ENCODE peak calls at places on chromosomes 1 and 21, in five cellular contexts. One of them, this sample, is unnamed.

GRCh38 chr21:39867198-39867650 is at the start of gene PCP4:
- DNase-seq in CD8-positive, alpha-beta T cell: peak; percentile 12
- DNase-seq in psoas muscle: peak; percentile 31
- DNase-seq in retinal pigment epithelial cell: peak; percentile 66
- DNase-seq in fibroblast of lung: peak; percentile 9
- DNase-seq in this sample: peak; percentile 64

GRCh38 chr1:19430121-19431068 is 54.9 kb downstream of the CAPZB start:
- DNase-seq in CD8-positive, alpha-beta T cell: no peak
- DNase-seq in psoas muscle: no peak
- DNase-seq in retinal pigment epithelial cell: no peak
- DNase-seq in fibroblast of lung: peak; percentile 72
- DNase-seq in this sample: no peak

GRCh38 chr1:3652538-3653285 is 396 bp downstream of the TP73 start:
- DNase-seq in CD8-positive, alpha-beta T cell: no peak
- DNase-seq in psoas muscle: no peak
- DNase-seq in retinal pigment epithelial cell: no peak
- DNase-seq in fibroblast of lung: no peak
- DNase-seq in this sample: no peak

GRCh38 chr1:179882253-179883039 is at the start of gene TOR1AIP1:
- DNase-seq in CD8-positive, alpha-beta T cell: peak; percentile 97
- DNase-seq in psoas muscle: peak; percentile 98
- DNase-seq in retinal pigment epithelial cell: peak; percentile 91
- DNase-seq in fibroblast of lung: peak; percentile 99
- DNase-seq in this sample: peak; percentile 98

GRCh38 chr1:160432371-160432786 is 32.0 kb downstream of the VANGL2 start:
- DNase-seq in CD8-positive, alpha-beta T cell: no peak
- DNase-seq in psoas muscle: no peak
- DNase-seq in retinal pigment epithelial cell: no peak
- DNase-seq in fibroblast of lung: no peak
- DNase-seq in this sample: no peak

GRCh38 chr1:244186372-244186771 is 135.3 kb downstream of the ZBTB18 start:
- DNase-seq in CD8-positive, alpha-beta T cell: no peak
- DNase-seq in psoas muscle: no peak
- DNase-seq in retinal pigment epithelial cell: no peak
- DNase-seq in fibroblast of lung: no peak
- DNase-seq in this sample: no peak

GRCh38 chr1:104760017-104760416 is 1010.3 kb downstream of the AMY1C start:
- DNase-seq in CD8-positive, alpha-beta T cell: no peak
- DNase-seq in psoas muscle: no peak
- DNase-seq in retinal pigment epithelial cell: no peak
- DNase-seq in fibroblast of lung: no peak
- DNase-seq in this sample: no peak

GRCh38 chr1:38132681-38133080 is 86.1 kb upstream of the POU3F1 start:
- DNase-seq in CD8-positive, alpha-beta T cell: no peak
- DNase-seq in psoas muscle: no peak
- DNase-seq in retinal pigment epithelial cell: no peak
- DNase-seq in fibroblast of lung: no peak
- DNase-seq in this sample: no peak

GRCh38 chr1:161691846-161692245 is 15.2 kb upstream of the FCRLA start:
- DNase-seq in CD8-positive, alpha-beta T cell: no peak
- DNase-seq in psoas muscle: no peak
- DNase-seq in retinal pigment epithelial cell: no peak
- DNase-seq in fibroblast of lung: no peak
- DNase-seq in this sample: no peak

GRCh38 chr1:25620211-25620610 is 3.6 kb downstream of the MAN1C1 start:
- DNase-seq in CD8-positive, alpha-beta T cell: no peak
- DNase-seq in psoas muscle: no peak
- DNase-seq in retinal pigment epithelial cell: no peak
- DNase-seq in fibroblast of lung: no peak
- DNase-seq in this sample: no peak

GRCh38 chr1:166032163-166032562 is 134.6 kb downstream of the FAM78B start:
- DNase-seq in CD8-positive, alpha-beta T cell: no peak
- DNase-seq in psoas muscle: no peak
- DNase-seq in retinal pigment epithelial cell: no peak
- DNase-seq in fibroblast of lung: no peak
- DNase-seq in this sample: no peak

GRCh38 chr1:40362699-40363098 is 10.8 kb upstream of the SMAP2 start:
- DNase-seq in CD8-positive, alpha-beta T cell: no peak
- DNase-seq in psoas muscle: no peak
- DNase-seq in retinal pigment epithelial cell: no peak
- DNase-seq in fibroblast of lung: no peak
- DNase-seq in this sample: no peak

GRCh38 chr1:156194300-156194652 is 372 bp downstream of the SLC25A44 start:
- DNase-seq in CD8-positive, alpha-beta T cell: no peak
- DNase-seq in psoas muscle: no peak
- DNase-seq in retinal pigment epithelial cell: no peak
- DNase-seq in fibroblast of lung: no peak
- DNase-seq in this sample: no peak

GRCh38 chr1:6796095-6796494 is 10.8 kb downstream of the CAMTA1 start:
- DNase-seq in CD8-positive, alpha-beta T cell: no peak
- DNase-seq in psoas muscle: no peak
- DNase-seq in retinal pigment epithelial cell: no peak
- DNase-seq in fibroblast of lung: no peak
- DNase-seq in this sample: no peak

GRCh38 chr1:6922096-6922931 is 137.1 kb downstream of the CAMTA1 start:
- DNase-seq in CD8-positive, alpha-beta T cell: no peak
- DNase-seq in psoas muscle: peak; percentile 31
- DNase-seq in retinal pigment epithelial cell: peak; percentile 77
- DNase-seq in fibroblast of lung: peak; percentile 23
- DNase-seq in this sample: no peak

GRCh38 chr1:182061597-182061996 is at the start of gene ZNF648:
- DNase-seq in CD8-positive, alpha-beta T cell: no peak
- DNase-seq in psoas muscle: no peak
- DNase-seq in retinal pigment epithelial cell: no peak
- DNase-seq in fibroblast of lung: no peak
- DNase-seq in this sample: peak; percentile 16

GRCh38 chr1:178966312-178966711 is 59.4 kb upstream of the FAM20B start:
- DNase-seq in CD8-positive, alpha-beta T cell: no peak
- DNase-seq in psoas muscle: no peak
- DNase-seq in retinal pigment epithelial cell: no peak
- DNase-seq in fibroblast of lung: no peak
- DNase-seq in this sample: no peak

GRCh38 chr21:44706706-44707615 is 4.4 kb downstream of the TSPEAR start:
- DNase-seq in CD8-positive, alpha-beta T cell: peak; percentile 5
- DNase-seq in psoas muscle: no peak
- DNase-seq in retinal pigment epithelial cell: no peak
- DNase-seq in fibroblast of lung: no peak
- DNase-seq in this sample: no peak

GRCh38 chr1:161932668-161933067 is 91.0 kb downstream of the OLFML2B start:
- DNase-seq in CD8-positive, alpha-beta T cell: no peak
- DNase-seq in psoas muscle: peak; percentile 16
- DNase-seq in retinal pigment epithelial cell: no peak
- DNase-seq in fibroblast of lung: no peak
- DNase-seq in this sample: no peak

GRCh38 chr1:27542463-27543273 is 52.7 kb upstream of the WASF2 start:
- DNase-seq in CD8-positive, alpha-beta T cell: no peak
- DNase-seq in psoas muscle: peak; percentile 79
- DNase-seq in retinal pigment epithelial cell: peak; percentile 97
- DNase-seq in fibroblast of lung: peak; percentile 47
- DNase-seq in this sample: peak; percentile 80

GRCh38 chr1:209768354-209768774 is 12.5 kb downstream of the TRAF3IP3 start:
- DNase-seq in CD8-positive, alpha-beta T cell: peak; percentile 85
- DNase-seq in psoas muscle: no peak
- DNase-seq in retinal pigment epithelial cell: no peak
- DNase-seq in fibroblast of lung: no peak
- DNase-seq in this sample: no peak

GRCh38 chr1:19250629-19251304 is 557 bp downstream of the EMC1 start:
- DNase-seq in CD8-positive, alpha-beta T cell: no peak
- DNase-seq in psoas muscle: no peak
- DNase-seq in retinal pigment epithelial cell: no peak
- DNase-seq in fibroblast of lung: no peak
- DNase-seq in this sample: no peak

GRCh38 chr1:235093685-235094592 is 34.7 kb downstream of the TOMM20 start:
- DNase-seq in CD8-positive, alpha-beta T cell: peak; percentile 86
- DNase-seq in psoas muscle: peak; percentile 78
- DNase-seq in retinal pigment epithelial cell: no peak
- DNase-seq in fibroblast of lung: peak; percentile 60
- DNase-seq in this sample: peak; percentile 87

GRCh38 chr1:4062992-4063391 is 162.9 kb upstream of the C1orf174 start:
- DNase-seq in CD8-positive, alpha-beta T cell: no peak
- DNase-seq in psoas muscle: no peak
- DNase-seq in retinal pigment epithelial cell: no peak
- DNase-seq in fibroblast of lung: no peak
- DNase-seq in this sample: no peak

GRCh38 chr1:8903410-8903809 is 24.9 kb upstream of the ENO1 start:
- DNase-seq in CD8-positive, alpha-beta T cell: no peak
- DNase-seq in psoas muscle: no peak
- DNase-seq in retinal pigment epithelial cell: no peak
- DNase-seq in fibroblast of lung: no peak
- DNase-seq in this sample: no peak

GRCh38 chr1:169511339-169512028 is 25.7 kb upstream of the SLC19A2 start:
- DNase-seq in CD8-positive, alpha-beta T cell: no peak
- DNase-seq in psoas muscle: no peak
- DNase-seq in retinal pigment epithelial cell: peak; percentile 41
- DNase-seq in fibroblast of lung: peak; percentile 92
- DNase-seq in this sample: no peak

GRCh38 chr1:7290971-7291970 is 479.8 kb upstream of the VAMP3 start:
- DNase-seq in CD8-positive, alpha-beta T cell: no peak
- DNase-seq in psoas muscle: peak; percentile 35
- DNase-seq in retinal pigment epithelial cell: no peak
- DNase-seq in fibroblast of lung: peak; percentile 73
- DNase-seq in this sample: no peak

GRCh38 chr1:118298397-118298796 is 113.4 kb upstream of the SPAG17 start:
- DNase-seq in CD8-positive, alpha-beta T cell: no peak
- DNase-seq in psoas muscle: peak; percentile 22
- DNase-seq in retinal pigment epithelial cell: no peak
- DNase-seq in fibroblast of lung: no peak
- DNase-seq in this sample: no peak

GRCh38 chr1:10613340-10613739 is 138.6 kb downstream of the PEX14 start:
- DNase-seq in CD8-positive, alpha-beta T cell: no peak
- DNase-seq in psoas muscle: no peak
- DNase-seq in retinal pigment epithelial cell: no peak
- DNase-seq in fibroblast of lung: no peak
- DNase-seq in this sample: no peak

GRCh38 chr1:154720328-154721301 is 112.6 kb upstream of the ADAR start:
- DNase-seq in CD8-positive, alpha-beta T cell: no peak
- DNase-seq in psoas muscle: no peak
- DNase-seq in retinal pigment epithelial cell: no peak
- DNase-seq in fibroblast of lung: no peak
- DNase-seq in this sample: no peak

GRCh38 chr1:182781849-182782586 is 7.6 kb upstream of the NPL start:
- DNase-seq in CD8-positive, alpha-beta T cell: peak; percentile 69
- DNase-seq in psoas muscle: peak; percentile 74
- DNase-seq in retinal pigment epithelial cell: no peak
- DNase-seq in fibroblast of lung: peak; percentile 50
- DNase-seq in this sample: peak; percentile 80

GRCh38 chr1:48667782-48668181 is 108.9 kb downstream of the BEND5 start:
- DNase-seq in CD8-positive, alpha-beta T cell: no peak
- DNase-seq in psoas muscle: no peak
- DNase-seq in retinal pigment epithelial cell: no peak
- DNase-seq in fibroblast of lung: no peak
- DNase-seq in this sample: no peak

GRCh38 chr1:159204791-159205141 is at the start of gene ACKR1:
- DNase-seq in CD8-positive, alpha-beta T cell: no peak
- DNase-seq in psoas muscle: no peak
- DNase-seq in retinal pigment epithelial cell: no peak
- DNase-seq in fibroblast of lung: no peak
- DNase-seq in this sample: no peak

GRCh38 chr1:39655578-39656268 is 16.2 kb downstream of the NT5C1A start:
- DNase-seq in CD8-positive, alpha-beta T cell: no peak
- DNase-seq in psoas muscle: no peak
- DNase-seq in retinal pigment epithelial cell: no peak
- DNase-seq in fibroblast of lung: no peak
- DNase-seq in this sample: no peak

GRCh38 chr1:44220001-44220751 is 6.9 kb downstream of the DMAP1 start:
- DNase-seq in CD8-positive, alpha-beta T cell: no peak
- DNase-seq in psoas muscle: no peak
- DNase-seq in retinal pigment epithelial cell: no peak
- DNase-seq in fibroblast of lung: peak; percentile 54
- DNase-seq in this sample: no peak

GRCh38 chr21:46325073-46325912 is 1.3 kb downstream of the PCNT start:
- DNase-seq in CD8-positive, alpha-beta T cell: peak; percentile 26
- DNase-seq in psoas muscle: peak; percentile 35
- DNase-seq in retinal pigment epithelial cell: no peak
- DNase-seq in fibroblast of lung: peak; percentile 40
- DNase-seq in this sample: peak; percentile 45
- TF ChIP-seq CTCF in CD8-positive, alpha-beta T cell: no peak
- TF ChIP-seq CTCF in psoas muscle: peak; percentile 21
- TF ChIP-seq CTCF in retinal pigment epithelial cell: peak; percentile 50
- TF ChIP-seq CTCF in fibroblast of lung: no peak
- TF ChIP-seq CTCF in this sample: no peak

DNA sequence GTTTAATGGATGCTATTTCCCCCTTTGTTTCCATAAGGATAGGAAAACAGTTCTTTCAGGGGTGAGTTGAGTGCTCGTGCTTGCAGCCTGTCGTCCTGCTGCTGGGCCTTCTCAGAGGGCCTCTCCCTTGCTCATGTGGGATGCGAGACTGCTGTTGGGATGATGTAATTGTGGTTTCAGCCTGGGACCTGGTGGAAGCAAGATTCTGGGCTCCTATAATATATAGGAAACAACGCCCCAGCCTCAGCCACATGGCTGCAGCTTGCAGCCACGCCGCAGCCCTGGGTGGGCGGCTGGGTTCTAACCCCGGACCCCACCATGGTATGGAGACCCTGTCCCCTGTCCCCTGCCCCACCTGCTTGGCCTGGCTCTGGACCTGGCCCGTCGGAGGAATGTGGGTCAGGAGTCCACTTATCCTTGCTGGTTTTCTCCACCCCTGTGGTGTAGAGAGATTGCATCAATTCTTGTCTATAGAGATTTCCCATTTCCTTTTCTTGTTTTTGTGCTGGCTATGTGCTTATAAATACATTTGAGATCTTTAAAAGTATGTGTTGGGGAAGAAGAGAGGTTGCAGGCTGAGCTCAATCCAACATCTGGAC is 357.8 kb downstream of the SIPA1L2 start:
- DNase-seq in CD8-positive, alpha-beta T cell: no peak
- DNase-seq in psoas muscle: no peak
- DNase-seq in retinal pigment epithelial cell: no peak
- DNase-seq in fibroblast of lung: peak; percentile 20
- DNase-seq in this sample: no peak
- TF ChIP-seq CTCF in CD8-positive, alpha-beta T cell: no peak
- TF ChIP-seq CTCF in psoas muscle: no peak
- TF ChIP-seq CTCF in retinal pigment epithelial cell: no peak
- TF ChIP-seq CTCF in fibroblast of lung: no peak
- TF ChIP-seq CTCF in this sample: no peak

DNA sequence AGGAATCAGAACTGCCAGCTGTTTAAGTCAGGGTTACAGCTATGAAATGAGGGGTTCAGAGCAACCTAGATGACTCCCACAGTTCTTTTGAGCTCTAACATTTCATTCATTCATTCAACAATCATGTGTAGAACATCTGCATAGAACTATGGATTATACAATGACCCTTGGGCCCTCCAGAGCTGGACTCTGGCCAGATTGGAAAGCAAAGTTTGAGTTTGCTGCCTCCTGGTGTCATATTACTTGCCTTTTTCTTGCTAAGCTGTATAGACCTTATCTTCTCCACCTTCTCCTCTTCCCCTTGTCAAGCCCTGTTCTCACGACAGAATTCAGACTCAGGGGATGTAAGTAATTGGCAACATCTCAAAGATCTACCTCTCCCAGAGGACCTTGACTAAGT is 4.0 kb downstream of the CASQ2 start:
- DNase-seq in CD8-positive, alpha-beta T cell: no peak
- DNase-seq in psoas muscle: no peak
- DNase-seq in retinal pigment epithelial cell: no peak
- DNase-seq in fibroblast of lung: peak; percentile 64
- DNase-seq in this sample: peak; percentile 64
- TF ChIP-seq CTCF in CD8-positive, alpha-beta T cell: no peak
- TF ChIP-seq CTCF in psoas muscle: peak; percentile 18
- TF ChIP-seq CTCF in retinal pigment epithelial cell: peak; percentile 55
- TF ChIP-seq CTCF in fibroblast of lung: peak; percentile 57
- TF ChIP-seq CTCF in this sample: no peak

GRCh38 chr21:8990326-8991087 is 1530.9 kb upstream of the TPTE start:
- DNase-seq in CD8-positive, alpha-beta T cell: no peak
- DNase-seq in psoas muscle: no peak
- DNase-seq in retinal pigment epithelial cell: no peak
- DNase-seq in fibroblast of lung: no peak
- DNase-seq in this sample: peak; percentile 78
- TF ChIP-seq CTCF in CD8-positive, alpha-beta T cell: no peak
- TF ChIP-seq CTCF in psoas muscle: no peak
- TF ChIP-seq CTCF in retinal pigment epithelial cell: no peak
- TF ChIP-seq CTCF in fibroblast of lung: no peak
- TF ChIP-seq CTCF in this sample: no peak

This sample was measured in Calu3.